ENCODE peak calls at places on chromosomes 11 and 22, in four cellular contexts. X is GM23338, D is ovary, V is breast epithelium. Y is an unnamed sample.

GRCh38 chr11:113730887-113731726 is 25.0 kb upstream of the TMPRSS5 start:
- DNase-seq in V (no peak), X (peak; percentile 72), D (no peak), Y (peak; percentile 31)

GRCh38 chr22:27436591-27436990 is 365.0 kb downstream of the MN1 start:
- DNase-seq in V (no peak), D (no peak), X (no peak), Y (no peak)

GRCh38 chr11:1343391-1344055 is 34.1 kb upstream of the TOLLIP start:
- DNase-seq in X (no peak), D (no peak), V (no peak), Y (no peak)

GRCh38 chr11:68936676-68937620 is 33.3 kb downstream of the IGHMBP2 start:
- DNase-seq in D (no peak), X (no peak), V (no peak), Y (no peak)

GRCh38 chr22:20154602-20155183 is 3.8 kb upstream of the CCDC188 start:
- DNase-seq in V (no peak), X (peak; percentile 58), D (no peak), Y (no peak)

GRCh38 chr11:71563401-71563800 is 2.0 kb upstream of the KRTAP5-10 start:
- DNase-seq in V (no peak), D (no peak), X (peak; percentile 72), Y (peak; percentile 59)

GRCh38 chr11:131136476-131136875 is 220.2 kb upstream of the SNX19 start:
- DNase-seq in X (no peak), D (no peak), V (no peak), Y (no peak)

GRCh38 chr11:36360833-36361232 is 64.7 kb downstream of the PRR5L start:
- DNase-seq in V (no peak), X (no peak), D (no peak), Y (no peak)

GRCh38 chr22:39622881-39623367 is 52.4 kb downstream of the CACNA1I start:
- DNase-seq in D (no peak), V (no peak), X (peak; percentile 89), Y (peak; percentile 82)

GRCh38 chr11:62611705-62612365 is 740 bp downstream of the EML3 start:
- DNase-seq in D (peak; percentile 78), V (no peak), X (peak; percentile 52), Y (peak; percentile 21)

GRCh38 chr11:70290341-70291065 is 20.0 kb downstream of the PPFIA1 start:
- DNase-seq in D (no peak), X (no peak), V (no peak), Y (no peak)

GRCh38 chr11:96752221-96752620 is 362.4 kb downstream of the JRKL start:
- DNase-seq in X (no peak), V (no peak), D (no peak), Y (no peak)

GRCh38 chr22:36369922-36370781 is 17.6 kb downstream of the MYH9 start:
- DNase-seq in D (no peak), X (no peak), V (no peak), Y (no peak)

GRCh38 chr11:88799749-88800500 is 265.9 kb downstream of the GRM5 start:
- DNase-seq in V (no peak), D (no peak), X (no peak), Y (no peak)

GRCh38 chr22:42376721-42377177 is 55.5 kb downstream of the NFAM1 start:
- DNase-seq in X (peak; percentile 80), D (no peak), V (no peak), Y (no peak)

GRCh38 chr22:21568207-21569075 is 927 bp downstream of the UBE2L3 start:
- DNase-seq in D (no peak), X (peak; percentile 50), V (no peak), Y (peak; percentile 34)

GRCh38 chr11:115678942-115679341 is 174.7 kb upstream of the CADM1 start:
- DNase-seq in X (peak; percentile 79), V (no peak), D (no peak), Y (peak; percentile 53)

GRCh38 chr11:69541001-69541285 is 59.5 kb downstream of the LINC01488 start:
- DNase-seq in X (no peak), D (no peak), V (no peak), Y (no peak)

GRCh38 chr11:31509017-31509411 is 408 bp downstream of the IMMP1L start:
- DNase-seq in V (no peak), D (no peak), X (no peak), Y (peak; percentile 5)

GRCh38 chr11:126163074-126163700 is 48.3 kb downstream of the RPUSD4 start:
- DNase-seq in D (no peak), V (no peak), X (no peak), Y (no peak)

DNA sequence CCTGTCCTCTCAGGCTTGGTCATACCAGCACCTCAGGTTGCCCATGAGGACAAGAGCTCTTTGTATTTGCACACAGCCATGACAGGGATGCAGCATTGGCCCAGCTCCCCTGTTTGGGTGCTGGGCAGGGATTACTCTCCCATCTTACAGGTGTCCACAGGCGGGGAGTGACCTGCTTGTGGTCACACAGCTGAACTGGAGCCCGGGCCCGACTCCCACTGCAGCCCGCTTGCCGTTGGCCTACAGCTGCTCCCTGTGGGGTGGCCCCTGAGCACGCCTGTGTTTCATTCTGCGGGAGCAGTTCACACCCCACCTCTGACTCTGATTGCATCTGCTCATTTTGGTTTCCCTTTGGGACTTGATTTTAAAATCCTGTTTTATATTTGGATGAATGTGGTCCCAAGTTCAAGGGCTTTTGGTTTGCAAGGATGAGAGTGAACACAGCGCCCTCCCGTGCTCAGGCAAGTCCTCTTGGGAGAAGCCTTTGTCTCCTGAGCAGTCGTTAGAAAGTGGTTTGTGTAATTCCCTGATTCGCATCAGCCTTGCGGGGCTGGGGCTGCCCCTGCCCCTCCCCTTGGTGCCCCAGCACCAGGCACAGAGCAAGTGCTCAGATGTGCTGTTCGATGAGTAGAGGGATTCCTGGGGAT is 9.3 kb downstream of the PICK1 start:
- DNase-seq in X (no peak), V (no peak), D (no peak), Y (no peak)
- TF ChIP-seq CTCF in X (peak; percentile 19), V (no peak), D (no peak), Y (no peak)

GRCh38 chr22:32127904-32128303 is 31.2 kb downstream of the C22orf42 start:
- DNase-seq in X (peak; percentile 86), D (no peak), V (no peak), Y (peak; percentile 22)
- TF ChIP-seq CTCF in X (peak; percentile 88), D (no peak), V (no peak), Y (peak; percentile 52)

GRCh38 chr11:76513654-76514034 is 68.8 kb downstream of the EMSY start:
- DNase-seq in V (no peak), X (no peak), D (no peak), Y (no peak)

GRCh38 chr11:76515494-76515893 is 70.7 kb downstream of the EMSY start:
- DNase-seq in V (no peak), X (no peak), D (no peak), Y (no peak)

GRCh38 chr11:76510060-76511047 is 65.5 kb downstream of the EMSY start:
- DNase-seq in V (no peak), X (peak; percentile 81), D (no peak), Y (no peak)

DNA sequence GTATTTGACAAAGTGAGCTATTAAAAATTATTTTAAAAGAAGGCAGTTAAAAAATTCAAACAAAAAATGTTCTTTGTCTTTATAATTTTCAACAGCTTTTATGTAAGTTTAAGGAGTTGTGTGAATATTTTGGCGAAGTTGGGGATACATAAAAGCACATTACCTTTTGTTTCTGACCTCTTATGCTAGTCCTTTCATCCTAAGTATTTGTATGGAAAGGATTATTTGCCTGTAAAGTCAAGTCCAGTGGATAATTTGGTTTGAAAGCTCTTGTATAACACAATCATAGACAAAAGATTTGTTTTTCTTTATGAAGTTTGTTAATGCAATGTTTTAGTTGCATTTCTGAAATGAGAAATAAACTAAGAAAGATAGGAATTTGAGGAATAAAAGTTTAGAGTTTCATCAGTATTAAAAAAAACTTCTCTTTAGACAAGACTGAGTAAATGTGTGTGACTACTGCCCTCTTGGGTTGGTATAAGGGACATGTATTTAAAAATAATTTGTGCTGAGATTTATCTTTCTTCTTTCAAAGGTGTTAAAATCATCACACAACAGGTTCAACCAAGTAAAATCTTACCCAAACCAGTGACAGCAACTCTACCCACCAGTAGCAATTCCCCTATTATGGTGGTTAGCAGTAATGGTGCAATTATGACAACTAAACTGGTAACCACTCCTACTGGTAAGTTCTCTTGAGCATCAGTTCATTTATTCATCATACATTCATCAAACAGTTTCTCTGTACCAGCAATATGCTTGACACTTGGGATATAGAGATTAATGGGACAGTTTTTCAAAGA is 68.2 kb downstream of the EMSY start:
- DNase-seq in X (peak; percentile 31), D (no peak), V (no peak), Y (no peak)
- TF ChIP-seq CTCF in X (peak; percentile 68), D (no peak), V (no peak), Y (peak; percentile 34)

DNA sequence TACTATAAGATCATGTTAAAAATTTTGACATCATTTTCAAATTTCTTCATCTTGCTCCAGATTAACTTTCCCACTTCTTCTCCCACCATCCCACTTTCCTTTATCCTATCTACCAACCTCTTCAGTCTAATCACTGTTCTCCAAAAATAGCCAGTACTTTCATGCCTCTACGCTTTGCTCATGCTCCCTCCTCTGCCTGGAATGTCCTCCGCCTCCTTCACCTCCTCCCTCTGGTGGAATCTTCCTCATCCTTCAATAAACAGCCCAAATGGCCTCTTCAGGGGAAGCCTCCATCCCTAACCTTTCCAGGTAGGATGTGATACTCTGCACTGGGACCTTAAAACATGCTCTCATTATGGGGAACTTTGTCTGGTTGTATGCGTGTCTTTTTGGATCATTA is 7.8 kb upstream of the CSRP3 start:
- DNase-seq in X (peak; percentile 32), D (no peak), V (no peak), Y (no peak)
- TF ChIP-seq CTCF in X (no peak), D (no peak), V (no peak), Y (no peak)

GRCh38 chr11:16001899-16002426 is 354.4 kb downstream of the SOX6 start:
- DNase-seq in D (no peak), V (no peak), X (peak; percentile 6), Y (no peak)
- TF ChIP-seq CTCF in D (no peak), V (no peak), X (no peak), Y (no peak)

GRCh38 chr11:120011836-120012235 is 126.1 kb downstream of the TRIM29 start:
- DNase-seq in X (no peak), D (no peak), V (no peak), Y (no peak)
- TF ChIP-seq CTCF in X (no peak), D (no peak), V (no peak), Y (no peak)

Y was measured in endothelial cell.